ENCODE peak calls at places on chromosome 12, in seven cellular contexts. M, D, S, R, Q, W and Z are unnamed samples.

GRCh38 chr12:6360578-6361490 is 14.5 kb downstream of the SCNN1A start:
- DNase-seq in D (no peak), M (no peak), S (no peak), R (no peak), Q (no peak), W (no peak), Z (no peak)

GRCh38 chr12:27521066-27521465 is 2.9 kb upstream of the PPFIBP1 start:
- DNase-seq in Q (no peak), S (no peak), M (no peak), D (no peak), R (no peak), W (no peak), Z (no peak)

GRCh38 chr12:6230321-6231110 is 30.3 kb downstream of the CD9 start:
- DNase-seq in S (peak), D (peak), W (no peak), M (no peak), Q (peak), R (no peak), Z (no peak)

GRCh38 chr12:45934956-45935355 is 55.4 kb downstream of the SCAF11 start:
- DNase-seq in W (no peak), Q (no peak), M (no peak), R (no peak), S (no peak), D (no peak), Z (no peak)

GRCh38 chr12:3097186-3097804 is 20.1 kb downstream of the TSPAN9 start:
- DNase-seq in M (no peak), D (no peak), R (peak), Q (peak), S (peak), W (no peak), Z (no peak)

GRCh38 chr12:24378548-24379011 is 429.1 kb upstream of the SOX5 start:
- DNase-seq in M (no peak), W (no peak), R (no peak), Q (no peak), D (no peak), S (no peak), Z (no peak)

GRCh38 chr12:111767362-111768158 is 827 bp downstream of the ALDH2 start:
- DNase-seq in M (peak), Q (peak), W (peak), S (peak), D (no peak), R (peak), Z (no peak)

GRCh38 chr12:80837342-80837978 is 100.3 kb downstream of the LIN7A start:
- DNase-seq in W (peak), D (no peak), R (peak), S (no peak), M (peak), Q (peak), Z (no peak)

GRCh38 chr12:13289644-13290285 is 93.2 kb downstream of the EMP1 start:
- DNase-seq in W (no peak), Q (no peak), R (no peak), S (no peak), D (no peak), M (no peak), Z (no peak)

GRCh38 chr12:107092669-107093546 is 441 bp downstream of the CRY1 start:
- DNase-seq in S (peak), Q (peak), D (peak), W (peak), M (no peak), R (peak), Z (peak)

GRCh38 chr12:65500121-65500846 is 221.8 kb downstream of the MSRB3 start:
- DNase-seq in R (no peak), Q (no peak), W (no peak), S (no peak), M (peak), D (no peak), Z (no peak)

GRCh38 chr12:57143454-57143853 is 4.0 kb downstream of the LRP1-AS start:
- DNase-seq in W (no peak), S (no peak), M (no peak), D (no peak), R (no peak), Q (no peak), Z (no peak)

GRCh38 chr12:45621703-45622102 is 107.8 kb upstream of the ARID2 start:
- DNase-seq in M (no peak), S (no peak), R (no peak), D (no peak), W (no peak), Q (no peak), Z (no peak)

GRCh38 chr12:2640281-2640680 is 154.5 kb upstream of the FKBP4 start:
- DNase-seq in D (no peak), S (no peak), M (no peak), R (no peak), W (peak), Q (no peak), Z (no peak)

GRCh38 chr12:46373303-46374182 is 970 bp upstream of the SLC38A2 start:
- DNase-seq in D (peak), S (peak), M (no peak), W (peak), Q (peak), R (peak), Z (peak)

GRCh38 chr12:49190317-49190716 is 1.4 kb upstream of the TUBA1A start:
- DNase-seq in Q (no peak), W (no peak), D (no peak), S (no peak), R (no peak), M (no peak), Z (no peak)

GRCh38 chr12:98456583-98457573 is 58.5 kb upstream of the TMPO start:
- DNase-seq in R (peak), D (no peak), S (peak), W (no peak), Q (no peak), M (no peak), Z (no peak)

GRCh38 chr12:67442347-67442841 is 173.2 kb downstream of the CAND1 start:
- DNase-seq in R (no peak), Q (no peak), M (no peak), D (no peak), W (no peak), S (peak), Z (no peak)

GRCh38 chr12:81221681-81222080 is 143.8 kb downstream of the ACSS3 start:
- DNase-seq in Q (no peak), R (no peak), S (no peak), M (no peak), W (no peak), D (no peak), Z (no peak)

GRCh38 chr12:23810327-23810902 is 139.1 kb downstream of the SOX5 start:
- DNase-seq in R (no peak), Q (no peak), W (no peak), D (no peak), S (no peak), M (no peak), Z (no peak)

GRCh38 chr12:100248886-100249285 is 18.0 kb downstream of the DEPDC4 start:
- DNase-seq in W (no peak), Q (no peak), S (no peak), M (no peak), R (no peak), D (no peak), Z (no peak)

GRCh38 chr12:121465921-121466799 is 66.2 kb downstream of the RNF34 start:
- DNase-seq in S (peak), D (no peak), Q (no peak), R (peak), W (peak), M (no peak), Z (no peak)

GRCh38 chr12:124565656-124566180 is 1.7 kb downstream of the NCOR2 start:
- DNase-seq in D (no peak), M (no peak), S (peak), R (no peak), Q (peak), W (no peak), Z (no peak)

GRCh38 chr12:93176610-93177126 is 201.1 kb upstream of the NUDT4 start:
- DNase-seq in R (no peak), W (no peak), S (no peak), D (no peak), Q (peak), M (no peak), Z (no peak)

DNA sequence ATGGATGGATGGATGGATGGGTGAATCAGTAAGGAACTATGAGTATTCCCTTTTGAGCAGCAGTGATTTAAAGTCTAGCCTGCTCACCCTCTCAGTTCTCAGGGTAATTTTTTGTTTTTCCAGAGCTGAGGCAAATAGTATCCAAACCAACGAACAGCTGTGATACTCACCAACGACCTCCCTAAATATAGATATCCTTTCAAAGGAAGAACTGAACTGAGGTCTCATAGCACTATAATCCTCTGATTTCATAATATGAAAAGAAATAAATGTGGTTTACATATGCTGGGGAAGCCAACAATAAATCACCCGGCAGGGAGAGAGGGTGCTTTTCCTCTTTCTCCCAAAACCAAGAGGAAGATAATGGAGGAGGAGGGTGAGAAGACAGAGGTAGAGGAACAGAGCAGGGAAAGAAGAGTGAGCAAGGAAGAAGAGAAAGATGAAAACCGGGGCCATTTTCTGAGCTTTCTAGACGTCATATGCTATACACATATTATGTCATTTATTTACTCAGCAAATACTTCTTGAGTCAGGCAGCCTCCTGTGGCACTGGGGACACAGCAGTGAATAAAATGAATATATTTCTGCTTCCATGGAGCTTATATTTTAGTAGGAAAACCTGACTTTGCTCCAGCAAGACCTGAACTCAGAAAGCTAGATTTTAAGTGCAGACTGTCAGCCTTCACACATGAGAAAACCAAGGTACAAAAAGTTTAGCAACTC is 710.7 kb upstream of the TBX3 start:
- DNase-seq in Q (peak), W (no peak), R (no peak), S (no peak), D (no peak), M (no peak), Z (no peak)
- TF ChIP-seq CTCF in Q (no peak), W (no peak), R (no peak), S (no peak), D (no peak), M (no peak), Z (no peak)

DNA sequence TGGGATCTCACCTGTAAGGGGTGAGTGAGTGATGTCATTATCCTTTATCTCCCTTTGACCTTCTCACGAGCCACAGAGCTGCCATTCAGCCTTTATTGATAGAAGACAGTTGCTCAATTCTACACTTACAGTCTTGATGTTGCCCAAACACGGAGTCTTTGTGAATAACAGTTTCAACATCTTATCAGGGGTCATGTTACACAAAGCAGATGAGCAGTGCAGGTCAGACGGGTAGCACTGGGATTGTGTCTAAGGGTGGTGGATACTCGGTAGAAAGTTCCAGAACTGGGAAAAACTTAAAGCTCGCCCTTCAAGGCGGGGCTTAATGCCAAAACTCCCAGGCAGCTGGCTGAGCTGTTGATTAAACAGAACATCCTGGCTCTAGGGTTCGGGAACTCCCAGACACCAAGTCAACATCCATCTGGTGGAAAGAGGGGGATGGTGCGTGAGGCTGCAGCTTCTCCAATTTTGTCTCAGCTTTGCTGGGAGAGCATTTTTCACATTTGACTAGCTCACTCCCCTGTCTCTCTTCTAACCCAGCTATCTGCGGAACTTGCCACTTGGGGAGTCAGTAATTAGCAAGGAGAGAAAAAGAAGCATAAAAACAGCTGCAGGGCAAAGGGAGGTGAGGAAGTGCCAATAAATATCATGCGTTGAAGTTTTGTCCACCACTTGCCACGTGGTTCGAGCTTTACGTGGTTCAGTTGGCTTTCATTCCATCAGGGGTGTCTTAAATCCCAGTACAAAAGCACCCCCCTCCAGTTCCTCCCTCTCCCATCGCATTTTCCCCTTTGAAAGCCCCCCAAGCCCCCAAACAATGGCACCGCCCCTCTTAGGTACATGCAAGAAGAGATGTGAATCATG is 31.0 kb downstream of the FOXN4 start:
- DNase-seq in S (no peak), D (peak), W (peak), Q (peak), M (no peak), R (no peak), Z (no peak)
- TF ChIP-seq CTCF in S (no peak), D (no peak), W (no peak), Q (peak), M (no peak), R (no peak), Z (no peak)

GRCh38 chr12:14775652-14776020 is 27.6 kb downstream of the WBP11 start:
- DNase-seq in D (no peak), Q (no peak), R (no peak), S (no peak), W (no peak), M (no peak), Z (no peak)

GRCh38 chr12:14774944-14775651 is 28.2 kb downstream of the WBP11 start:
- DNase-seq in Q (no peak), S (peak), W (peak), D (peak), R (peak), M (no peak), Z (peak)

GRCh38 chr12:14773685-14774073 is 29.6 kb downstream of the WBP11 start:
- DNase-seq in M (no peak), D (peak), W (peak), Q (no peak), R (no peak), S (peak), Z (no peak)

GRCh38 chr12:14772946-14773345 is 30.3 kb downstream of the WBP11 start:
- DNase-seq in W (no peak), D (no peak), Q (no peak), M (no peak), S (no peak), R (no peak), Z (no peak)

DNA sequence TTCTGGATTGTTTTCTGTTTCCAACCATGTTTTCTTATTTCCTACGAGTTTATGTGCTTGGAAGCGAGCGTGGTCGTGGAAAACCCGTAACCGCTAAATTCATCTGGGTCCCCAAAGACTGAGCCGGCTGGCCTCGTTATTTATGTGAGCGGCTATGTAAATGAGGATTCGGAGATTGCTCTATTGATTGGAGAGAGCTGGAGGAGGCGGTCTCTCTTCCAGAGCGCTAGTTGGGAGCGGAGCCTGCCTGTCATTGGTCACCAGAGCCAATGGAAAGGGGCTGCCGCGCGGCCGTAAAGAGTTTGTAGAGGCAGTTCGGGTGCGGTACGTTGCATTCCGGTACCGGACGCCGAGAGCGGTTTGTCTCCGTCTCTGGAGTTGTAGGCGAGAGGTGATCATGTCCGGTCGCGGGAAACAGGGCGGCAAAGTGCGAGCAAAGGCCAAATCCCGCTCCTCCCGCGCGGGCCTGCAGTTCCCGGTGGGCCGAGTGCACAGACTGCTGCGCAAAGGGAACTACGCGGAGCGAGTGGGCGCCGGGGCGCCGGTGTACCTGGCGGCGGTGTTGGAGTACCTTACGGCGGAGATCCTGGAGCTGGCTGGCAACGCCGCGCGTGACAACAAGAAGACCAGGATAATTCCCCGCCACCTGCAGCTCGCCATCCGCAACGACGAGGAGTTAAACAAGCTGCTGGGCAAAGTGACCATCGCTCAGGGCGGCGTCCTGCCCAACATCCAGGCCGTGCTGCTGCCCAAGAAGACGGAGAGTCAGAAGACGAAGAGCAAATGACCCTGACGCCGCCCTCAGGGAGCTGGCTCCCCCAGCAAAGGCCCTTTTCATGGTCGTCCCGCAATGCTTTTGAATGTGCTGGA is 29.0 kb downstream of the WBP11 start:
- DNase-seq in M (peak), D (peak), W (peak), S (peak), Q (peak), R (peak), Z (peak)
- TF ChIP-seq CTCF in M (no peak), D (no peak), W (no peak), S (no peak), Q (no peak), R (no peak), Z (no peak)

GRCh38 chr12:96020314-96021003 is 14.9 kb downstream of the LTA4H start:
- DNase-seq in R (no peak), W (no peak), M (no peak), D (no peak), S (no peak), Q (no peak), Z (no peak)

GRCh38 chr12:96014932-96015599 is 18.9 kb upstream of the HAL start:
- DNase-seq in S (no peak), D (no peak), Q (no peak), W (no peak), M (no peak), R (no peak), Z (no peak)

GRCh38 chr12:96015672-96016071 is 19.5 kb upstream of the HAL start:
- DNase-seq in R (peak), S (no peak), M (no peak), D (no peak), W (peak), Q (no peak), Z (no peak)
- TF ChIP-seq CTCF in R (peak), S (no peak), M (peak), D (no peak), W (peak), Q (peak), Z (no peak)

GRCh38 chr12:29104495-29104894 is 44.6 kb upstream of the FAR2 start:
- DNase-seq in W (no peak), M (no peak), S (no peak), D (no peak), Q (no peak), R (no peak), Z (no peak)
- TF ChIP-seq CTCF in W (no peak), M (no peak), S (no peak), D (no peak), Q (no peak), R (no peak), Z (no peak)